ENCODE peak calls at places on chromosomes 12 and 14, in eight cellular contexts. D is choroid plexus epithelial cell; C is colonic mucosa; E is glutamatergic neuron; G is heart right ventricle; J is lung; U is adrenal gland; B is CD8-positive, alpha-beta T cell. Z is an unnamed sample.

GRCh38 chr12:12720637-12721250 is 3.6 kb downstream of the CDKN1B start:
- DNase-seq in G (no peak), D (no peak), C (no peak), U (no peak), E (no peak), J (no peak), B (no peak), Z (no peak)

GRCh38 chr12:81162725-81163124 is 84.8 kb downstream of the ACSS3 start:
- DNase-seq in B (no peak), J (no peak), G (no peak), U (no peak), E (peak), D (no peak), C (no peak), Z (no peak)

GRCh38 chr12:52058631-52059324 is 7.5 kb downstream of the NR4A1 start:
- DNase-seq in C (no peak), B (no peak), E (no peak), G (peak), J (no peak), U (peak), D (no peak), Z (no peak)

GRCh38 chr12:42284876-42285275 is 41.0 kb downstream of the ZCRB1 start:
- DNase-seq in E (no peak), U (no peak), J (no peak), D (peak), B (no peak), C (no peak), G (no peak), Z (no peak)

GRCh38 chr14:34722723-34723545 is 8.5 kb upstream of the CFL2 start:
- DNase-seq in E (peak), U (peak), D (peak), G (peak), J (no peak), C (peak), B (no peak), Z (peak)

GRCh38 chr14:55814064-55814463 is 234.1 kb downstream of the KTN1 start:
- DNase-seq in D (peak), C (no peak), G (no peak), B (no peak), U (no peak), E (no peak), J (no peak), Z (no peak)

GRCh38 chr12:92769124-92769901 is 66.5 kb downstream of the PLEKHG7 start:
- DNase-seq in J (no peak), G (no peak), D (peak), B (no peak), U (no peak), E (no peak), C (no peak), Z (no peak)

GRCh38 chr12:113271853-113272561 is 50.7 kb downstream of the TPCN1 start:
- DNase-seq in J (peak), D (peak), G (peak), C (peak), U (peak), E (no peak), B (no peak), Z (peak)

GRCh38 chr14:59632381-59632780 is 55.8 kb upstream of the CCDC175 start:
- DNase-seq in B (no peak), J (no peak), C (peak), D (peak), G (no peak), E (peak), U (no peak), Z (peak)

GRCh38 chr12:24381790-24382189 is 432.3 kb upstream of the SOX5 start:
- DNase-seq in G (no peak), C (no peak), J (no peak), B (no peak), E (no peak), U (no peak), D (no peak), Z (no peak)

GRCh38 chr12:117994551-117995438 is 21.7 kb upstream of the RFC5 start:
- DNase-seq in D (no peak), J (no peak), G (no peak), B (no peak), E (no peak), C (no peak), U (no peak), Z (no peak)

GRCh38 chr14:91315844-91316267 is 71.4 kb upstream of the GPR68 start:
- DNase-seq in E (no peak), G (no peak), C (no peak), B (peak), D (no peak), J (no peak), U (no peak), Z (no peak)

GRCh38 chr12:77591959-77592358 is 238.7 kb upstream of the NAV3 start:
- DNase-seq in G (no peak), U (no peak), B (no peak), E (peak), D (no peak), J (no peak), C (peak), Z (no peak)

GRCh38 chr12:132178314-132178713 is 34.1 kb downstream of the NOC4L start:
- DNase-seq in C (no peak), D (no peak), J (no peak), B (no peak), U (no peak), E (no peak), G (no peak), Z (no peak)

GRCh38 chr14:21063479-21063878 is 5.9 kb downstream of the RNASE8 start:
- DNase-seq in E (no peak), D (peak), B (no peak), G (no peak), C (no peak), J (no peak), U (no peak), Z (peak)

GRCh38 chr14:21069388-21070082 is 569 bp upstream of the ARHGEF40 start:
- DNase-seq in J (no peak), E (peak), D (peak), B (no peak), G (peak), C (no peak), U (peak), Z (no peak)

GRCh38 chr14:21068521-21069387 is 1.4 kb upstream of the ARHGEF40 start:
- DNase-seq in C (peak), B (peak), J (peak), E (peak), G (peak), D (peak), U (peak), Z (peak)

GRCh38 chr14:21070083-21070609 is at the start of gene ARHGEF40:
- DNase-seq in C (peak), E (peak), G (peak), B (no peak), J (no peak), U (peak), D (peak), Z (peak)

GRCh38 chr14:21066882-21067502 is 3.1 kb upstream of the ARHGEF40 start:
- DNase-seq in J (no peak), U (no peak), D (peak), E (no peak), G (no peak), B (no peak), C (no peak), Z (no peak)
- TF ChIP-seq CTCF in J (no peak), U (no peak), D (peak), E (no peak), G (no peak), B (no peak), C (no peak), Z (peak)

DNA sequence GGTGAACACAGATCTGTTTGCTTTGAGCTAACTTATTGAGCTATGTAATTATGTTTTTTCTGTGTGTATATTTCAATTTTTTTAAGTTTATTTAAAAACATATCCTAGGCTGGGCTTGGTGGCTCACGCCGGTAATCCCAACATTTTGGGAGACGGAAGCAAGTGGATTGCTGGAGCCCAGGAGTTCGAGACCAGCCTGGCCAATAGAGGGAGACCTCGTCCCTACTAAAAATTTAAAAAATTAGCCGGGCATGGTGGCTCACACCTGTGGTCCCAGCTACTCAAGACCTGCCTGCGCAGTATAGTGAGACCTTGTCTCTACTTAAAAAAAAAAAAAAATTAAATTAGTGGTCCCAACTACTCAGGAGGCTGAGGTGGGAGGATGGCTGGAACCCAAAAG is 16.2 kb upstream of the RNASE1 start:
- DNase-seq in E (no peak), B (no peak), C (no peak), D (no peak), J (no peak), G (no peak), U (no peak), Z (no peak)
- TF ChIP-seq CTCF in E (no peak), B (no peak), C (no peak), D (no peak), J (no peak), G (no peak), U (no peak), Z (peak)

GRCh38 chr12:64590183-64590582 is 20.1 kb upstream of the RASSF3 start:
- DNase-seq in E (no peak), J (no peak), G (no peak), C (no peak), U (no peak), B (no peak), D (no peak), Z (no peak)

GRCh38 chr12:64598831-64599230 is 11.5 kb upstream of the RASSF3 start:
- DNase-seq in U (no peak), D (no peak), C (no peak), G (no peak), B (no peak), J (no peak), E (no peak), Z (no peak)

GRCh38 chr12:64600164-64600561 is 10.1 kb upstream of the RASSF3 start:
- DNase-seq in C (no peak), D (no peak), G (no peak), U (no peak), B (no peak), E (no peak), J (no peak), Z (no peak)

DNA sequence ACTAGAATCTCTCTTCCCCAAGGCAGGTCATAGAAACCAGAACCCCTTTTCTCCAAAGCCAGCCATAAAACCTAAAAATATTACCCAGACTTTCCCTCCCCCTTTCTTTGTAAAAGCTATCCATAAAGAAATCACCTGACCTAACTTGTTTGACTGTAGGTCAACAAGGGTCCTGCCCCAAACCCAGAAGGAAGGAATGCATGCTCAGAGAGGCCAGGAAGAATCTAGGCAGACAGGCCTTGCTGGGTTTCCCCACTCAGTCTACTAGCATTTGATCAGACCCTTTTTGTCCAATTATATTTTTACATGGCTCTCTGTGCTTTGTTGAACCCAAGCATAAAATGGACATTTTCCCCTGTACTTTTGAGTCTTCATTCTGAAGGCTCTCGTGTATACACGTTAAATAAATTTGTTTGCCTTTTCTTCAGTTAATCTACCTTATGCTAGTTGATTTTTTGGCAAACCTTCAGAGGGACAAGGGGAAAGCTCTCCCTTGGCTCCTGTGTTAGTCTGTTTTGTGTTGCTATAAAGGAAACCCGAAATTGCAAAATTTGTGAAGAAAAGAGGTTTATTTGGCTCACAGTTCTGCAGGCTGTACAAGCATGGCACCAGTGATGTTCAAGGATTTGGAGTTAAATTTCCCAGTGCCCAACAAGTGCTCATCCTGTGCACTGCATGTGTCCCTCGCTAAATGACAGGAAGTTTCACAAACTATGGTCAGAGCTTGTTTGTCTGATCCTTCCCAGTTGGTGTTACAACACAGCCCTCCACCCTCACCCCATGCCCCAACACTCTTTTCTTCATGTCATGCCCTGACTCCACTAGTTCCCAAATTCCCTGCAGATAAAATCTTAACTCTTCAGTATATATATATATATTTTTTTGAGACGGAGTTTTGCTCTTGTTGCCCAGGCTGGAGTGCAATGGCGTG is 14.2 kb upstream of the RASSF3 start:
- DNase-seq in C (no peak), D (no peak), B (no peak), U (no peak), G (no peak), J (no peak), E (no peak), Z (no peak)
- TF ChIP-seq CTCF in C (no peak), D (no peak), B (no peak), U (no peak), G (no peak), J (no peak), E (no peak), Z (no peak)

GRCh38 chr12:60803147-60803546 is 1207.3 kb downstream of the SLC16A7 start:
- DNase-seq in J (no peak), E (no peak), D (peak), U (no peak), B (no peak), C (no peak), G (no peak), Z (no peak)

DNA sequence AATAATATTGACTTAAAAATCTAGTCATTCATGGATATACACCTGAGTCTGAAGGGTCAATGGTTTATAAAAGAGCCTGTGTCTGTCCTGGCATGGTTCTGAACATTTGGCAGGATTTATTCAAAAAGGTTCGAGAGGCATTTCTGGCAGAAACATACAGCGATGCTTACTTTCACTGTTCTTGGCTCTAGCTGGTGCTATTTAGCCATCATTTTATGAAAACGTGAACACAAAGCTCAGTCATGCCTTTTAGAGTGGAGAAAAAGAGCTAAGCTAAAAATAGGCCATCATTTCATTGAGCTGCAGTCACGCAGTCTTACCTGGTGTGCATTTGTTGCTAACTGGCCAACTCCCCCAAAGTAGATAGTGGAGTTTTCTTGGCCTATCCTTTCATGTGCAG is 1209.5 kb downstream of the SLC16A7 start:
- DNase-seq in G (no peak), E (no peak), D (no peak), C (no peak), B (no peak), U (no peak), J (no peak), Z (no peak)
- TF ChIP-seq CTCF in G (no peak), E (no peak), D (no peak), C (no peak), B (no peak), U (no peak), J (no peak), Z (no peak)

DNA sequence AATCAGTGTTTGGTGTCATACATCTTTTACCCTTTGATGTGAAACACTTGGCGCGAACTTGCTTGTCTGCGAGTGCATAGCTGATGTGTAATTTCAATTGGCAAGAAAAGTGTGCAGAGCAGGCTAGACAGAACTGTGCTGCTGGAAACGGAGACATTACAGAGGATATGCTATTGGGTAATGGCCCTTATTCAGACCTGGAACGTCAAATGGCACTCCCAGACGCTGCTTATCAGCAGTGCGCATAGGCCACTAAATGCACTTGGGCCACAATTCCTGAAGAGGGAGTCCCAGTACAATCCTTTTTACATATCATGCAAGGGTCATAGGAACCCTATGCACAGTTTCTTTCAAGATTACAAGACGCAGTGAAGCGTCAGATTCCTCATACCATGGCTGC is 15.7 kb upstream of the SLC10A1 start:
- DNase-seq in U (no peak), J (no peak), G (no peak), E (no peak), C (no peak), B (no peak), D (no peak), Z (no peak)
- TF ChIP-seq CTCF in U (no peak), J (no peak), G (no peak), E (no peak), C (no peak), B (no peak), D (no peak), Z (no peak)

GRCh38 chr14:103607039-103607668 is 21.9 kb upstream of the KLC1 start:
- DNase-seq in U (peak), G (peak), J (peak), C (peak), E (peak), D (peak), B (peak), Z (peak)
- TF ChIP-seq CTCF in U (no peak), G (peak), J (peak), C (no peak), E (no peak), D (peak), B (no peak), Z (peak)

GRCh38 chr14:94748667-94749347 is 21.1 kb downstream of the GSC start:
- DNase-seq in G (no peak), U (no peak), E (peak), B (no peak), C (no peak), J (no peak), D (peak), Z (peak)
- TF ChIP-seq CTCF in G (peak), U (peak), E (peak), B (no peak), C (peak), J (no peak), D (peak), Z (peak)

DNA sequence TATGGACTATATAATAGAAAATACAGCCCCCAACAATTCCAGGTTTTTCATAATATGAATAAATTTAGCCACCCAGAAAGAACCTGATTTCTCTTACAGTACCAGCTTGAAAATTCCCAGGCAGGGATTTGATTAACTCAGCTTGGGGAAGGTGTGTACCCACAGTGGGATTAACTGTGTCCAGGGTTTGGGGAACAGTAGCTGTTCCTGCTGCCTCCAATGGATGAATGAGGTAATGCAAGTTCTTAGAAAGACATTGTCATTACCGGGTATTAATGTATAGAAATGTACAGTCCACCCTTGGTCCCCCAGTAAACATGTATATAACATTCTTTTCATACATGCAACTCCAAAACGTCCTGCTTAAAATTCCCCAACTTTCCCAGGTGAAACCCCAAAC is 115.6 kb downstream of the LRIG3 start:
- DNase-seq in U (no peak), E (no peak), D (no peak), J (no peak), B (no peak), G (no peak), C (no peak), Z (no peak)
- TF ChIP-seq CTCF in U (peak), E (peak), D (peak), J (no peak), B (no peak), G (peak), C (peak), Z (peak)

GRCh38 chr12:50059440-50060119 is 2.2 kb downstream of the ASIC1 start:
- DNase-seq in E (no peak), U (no peak), G (no peak), D (peak), C (no peak), B (no peak), J (no peak), Z (no peak)

GRCh38 chr12:50058743-50059312 is 1.4 kb downstream of the ASIC1 start:
- DNase-seq in J (no peak), D (no peak), E (no peak), U (no peak), G (no peak), B (no peak), C (no peak), Z (no peak)

GRCh38 chr12:50061172-50061571 is 3.8 kb downstream of the ASIC1 start:
- DNase-seq in C (no peak), G (no peak), D (peak), B (no peak), U (no peak), J (no peak), E (no peak), Z (no peak)

GRCh38 chr12:50057896-50058670 is 687 bp downstream of the ASIC1 start:
- DNase-seq in B (no peak), C (no peak), G (no peak), U (no peak), D (no peak), J (no peak), E (no peak), Z (no peak)

GRCh38 chr12:50060120-50060468 is 2.7 kb downstream of the ASIC1 start:
- DNase-seq in G (no peak), D (no peak), C (no peak), U (no peak), J (no peak), E (no peak), B (no peak), Z (no peak)
- TF ChIP-seq CTCF in G (no peak), D (no peak), C (no peak), U (no peak), J (no peak), E (no peak), B (no peak), Z (no peak)

Z was measured in brain microvascular endothelial cell.